ENCODE peak calls at places on chromosomes 11 and 22, in nine cellular contexts. G, B, M, L, A, F, E, S and N are unnamed samples.

GRCh38 chr22:35192121-35192918 is 65.0 kb upstream of the HMGXB4 start:
- DNase-seq in S (no peak), B (no peak), M (no peak), L (no peak), E (no peak), F (no peak), G (no peak), A (no peak), N (no peak)

GRCh38 chr11:128210148-128210940 is 377.0 kb downstream of the ETS1 start:
- DNase-seq in M (no peak), B (peak), G (no peak), E (peak), L (peak), F (no peak), S (no peak), A (peak), N (no peak)

GRCh38 chr11:107197932-107198331 is 179.7 kb upstream of the GUCY1A2 start:
- DNase-seq in S (no peak), M (no peak), F (no peak), B (no peak), L (no peak), E (no peak), A (no peak), G (no peak), N (no peak)

GRCh38 chr11:86067230-86068137 is 1.4 kb downstream of the PICALM start:
- DNase-seq in E (peak), M (no peak), L (no peak), B (no peak), G (no peak), F (no peak), S (peak), A (peak), N (peak)

GRCh38 chr11:2886191-2886894 is 768 bp upstream of the CDKN1C start:
- DNase-seq in L (no peak), S (no peak), E (peak), A (no peak), B (no peak), M (peak), G (no peak), F (peak), N (no peak)

GRCh38 chr11:76086713-76087635 is 119.3 kb downstream of the WNT11 start:
- DNase-seq in A (peak), S (no peak), E (peak), L (no peak), B (no peak), F (no peak), G (no peak), M (no peak), N (no peak)

GRCh38 chr11:111911563-111912401 is at the start of gene CRYAB:
- DNase-seq in L (peak), F (no peak), S (no peak), G (peak), E (peak), A (peak), M (peak), B (peak), N (no peak)

GRCh38 chr11:74195828-74196227 is 24.7 kb downstream of the PPME1 start:
- DNase-seq in B (no peak), F (no peak), M (no peak), E (no peak), A (peak), S (no peak), L (no peak), G (no peak), N (no peak)

GRCh38 chr22:46714550-46714949 is 23.5 kb downstream of the CERK start:
- DNase-seq in S (no peak), A (peak), M (no peak), G (no peak), B (no peak), L (no peak), E (peak), F (no peak), N (no peak)

GRCh38 chr11:126431401-126432064 is 76.0 kb downstream of the ST3GAL4 start:
- DNase-seq in B (no peak), M (peak), S (no peak), F (no peak), G (no peak), E (peak), A (peak), L (peak), N (no peak)

GRCh38 chr11:63761870-63762661 is 6.5 kb downstream of the ZFTA start:
- DNase-seq in L (peak), G (no peak), A (no peak), B (no peak), M (peak), E (no peak), F (no peak), S (no peak), N (no peak)

GRCh38 chr11:2801711-2802388 is 83.7 kb downstream of the CDKN1C start:
- DNase-seq in E (no peak), F (peak), G (peak), M (peak), L (peak), A (no peak), B (peak), S (no peak), N (no peak)

GRCh38 chr11:29019960-29020683 is 911.9 kb downstream of the METTL15 start:
- DNase-seq in L (no peak), M (no peak), B (no peak), E (peak), F (no peak), A (peak), G (no peak), S (no peak), N (no peak)

GRCh38 chr11:27910186-27910941 is 197.6 kb downstream of the KIF18A start:
- DNase-seq in M (no peak), S (no peak), F (no peak), A (peak), E (no peak), G (no peak), B (no peak), L (no peak), N (no peak)

GRCh38 chr11:96704847-96705246 is 315.0 kb downstream of the JRKL start:
- DNase-seq in F (no peak), G (no peak), L (no peak), B (no peak), E (peak), A (peak), S (no peak), M (no peak), N (no peak)

GRCh38 chr22:45880732-45881523 is 96.0 kb downstream of the WNT7B start:
- DNase-seq in S (no peak), F (peak), M (no peak), E (no peak), B (no peak), A (no peak), L (no peak), G (peak), N (no peak)

GRCh38 chr11:93484716-93485115 is 58.5 kb downstream of the SMCO4 start:
- DNase-seq in E (peak), M (no peak), L (no peak), F (no peak), A (peak), G (no peak), S (no peak), B (no peak), N (peak)

GRCh38 chr11:7251836-7252682 is at the start of gene SYT9:
- DNase-seq in G (peak), L (peak), B (no peak), E (peak), F (peak), S (peak), M (peak), A (peak), N (peak)

GRCh38 chr11:78080818-78081495 is 1.3 kb upstream of the NDUFC2 start:
- DNase-seq in B (no peak), G (no peak), L (no peak), E (peak), F (no peak), S (no peak), M (no peak), A (peak), N (no peak)
- H3K4me3 ChIP-seq in B (no peak), G (peak), L (no peak), E (no peak), F (no peak), S (no peak), M (no peak), A (no peak), N (no peak)

GRCh38 chr22:38221407-38221806 is 19.6 kb downstream of the MAFF start:
- DNase-seq in G (no peak), S (no peak), F (no peak), A (no peak), B (no peak), L (no peak), M (no peak), E (no peak), N (no peak)

GRCh38 chr22:38221908-38222796 is 20.4 kb downstream of the MAFF start:
- DNase-seq in S (no peak), F (no peak), E (no peak), B (no peak), G (no peak), A (no peak), L (no peak), M (no peak), N (no peak)

GRCh38 chr22:38222797-38223119 is 21.0 kb downstream of the MAFF start:
- DNase-seq in L (peak), G (no peak), M (no peak), E (no peak), B (peak), F (no peak), A (no peak), S (no peak), N (no peak)

GRCh38 chr22:38220653-38221386 is 19.0 kb downstream of the MAFF start:
- DNase-seq in G (no peak), L (no peak), B (no peak), S (no peak), F (no peak), A (no peak), M (no peak), E (no peak), N (no peak)

DNA sequence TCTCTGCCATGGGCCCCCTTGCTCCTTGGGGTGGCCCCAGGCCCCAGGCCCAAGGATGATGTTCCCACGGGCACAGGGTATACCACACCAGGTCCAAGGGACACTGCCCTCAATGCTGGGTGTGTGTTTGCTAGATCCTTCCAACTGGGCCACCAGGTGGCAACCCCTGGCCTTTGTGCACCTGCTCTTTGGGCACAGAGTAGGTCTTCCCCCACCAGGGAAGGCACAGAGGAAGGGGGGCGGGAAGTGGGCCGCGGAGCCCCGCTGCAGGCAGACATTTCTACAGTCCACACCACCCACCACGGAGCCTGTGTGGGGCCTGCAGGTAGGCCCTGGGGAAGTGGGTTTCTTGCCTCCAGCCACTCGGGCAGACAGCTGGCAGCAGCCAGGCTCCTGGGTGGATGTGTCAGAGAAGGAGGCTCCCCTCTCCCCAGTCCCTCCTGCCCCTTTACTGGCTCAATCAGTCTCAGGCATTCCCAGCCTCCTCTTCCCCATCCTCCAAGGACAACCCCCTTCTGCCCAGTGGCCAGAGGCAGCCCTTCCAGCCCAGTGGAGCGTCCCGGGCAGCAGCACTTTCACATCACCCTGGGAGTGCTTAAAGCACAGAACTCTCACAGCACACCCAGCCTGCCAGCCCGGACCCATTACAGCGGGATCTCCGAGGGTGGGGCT is 21.6 kb downstream of the MAFF start:
- DNase-seq in L (no peak), M (no peak), E (no peak), F (no peak), B (no peak), G (no peak), S (no peak), A (no peak), N (no peak)
- TF ChIP-seq CTCF in L (no peak), M (no peak), E (no peak), F (no peak), B (peak), G (no peak), S (no peak), A (no peak), N (no peak)

GRCh38 chr22:37325024-37325395 is 42.7 kb downstream of the CYTH4 start:
- DNase-seq in F (peak), E (no peak), L (no peak), M (no peak), G (peak), A (no peak), B (no peak), S (no peak), N (no peak)
- H3K4me3 ChIP-seq in F (no peak), E (no peak), L (no peak), M (no peak), G (no peak), A (peak), B (no peak), S (no peak), N (no peak)

GRCh38 chr22:33796494-33796893 is 123.8 kb downstream of the LARGE1 start:
- DNase-seq in F (no peak), B (no peak), M (no peak), S (no peak), A (no peak), L (no peak), E (no peak), G (no peak), N (no peak)
- TF ChIP-seq CTCF in F (no peak), B (no peak), M (no peak), S (no peak), A (no peak), L (no peak), E (no peak), G (no peak), N (no peak)

DNA sequence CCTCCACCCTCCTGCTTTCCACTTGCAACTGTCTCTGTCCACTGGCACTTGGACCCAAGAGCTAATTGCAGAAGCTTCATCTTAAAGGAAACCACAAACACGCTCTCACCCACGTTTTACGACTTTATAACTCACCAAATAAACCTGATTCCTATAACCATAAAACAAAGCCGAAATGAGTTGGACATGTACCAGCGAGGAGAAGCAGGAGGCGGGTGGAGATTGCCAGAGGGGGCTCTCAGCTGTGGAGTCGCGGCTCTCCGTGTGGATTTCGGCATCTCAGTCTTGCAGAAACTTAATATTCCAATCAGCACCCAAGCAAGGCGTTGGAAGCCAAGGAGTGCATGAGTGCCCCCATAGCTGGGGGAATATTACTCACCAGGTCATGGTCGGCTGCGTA is 483.6 kb downstream of the MN1 start:
- DNase-seq in B (no peak), A (no peak), M (no peak), S (no peak), F (no peak), E (no peak), L (peak), G (no peak), N (no peak)
- H3K4me3 ChIP-seq in B (no peak), A (no peak), M (no peak), S (no peak), F (no peak), E (no peak), L (no peak), G (no peak), N (no peak)

GRCh38 chr11:13152736-13153541 is 124.7 kb upstream of the BMAL1 start:
- DNase-seq in M (no peak), F (no peak), A (peak), B (no peak), G (no peak), L (no peak), S (no peak), E (peak), N (peak)
- TF ChIP-seq CTCF in M (no peak), F (no peak), A (peak), B (peak), G (peak), L (peak), S (peak), E (peak), N (peak)

GRCh38 chr11:30852091-30852490 is 265.9 kb upstream of the MPPED2 start:
- DNase-seq in E (no peak), L (no peak), B (no peak), G (no peak), F (no peak), S (no peak), A (no peak), M (no peak), N (no peak)
- H3K4me3 ChIP-seq in E (no peak), L (no peak), B (no peak), G (no peak), F (no peak), S (no peak), A (no peak), M (no peak), N (no peak)

GRCh38 chr11:72333657-72334056 is 89.7 kb upstream of the PHOX2A start:
- DNase-seq in F (no peak), B (no peak), A (peak), S (no peak), E (peak), M (no peak), L (no peak), G (no peak), N (no peak)
- TF ChIP-seq CTCF in F (no peak), B (no peak), A (peak), S (no peak), E (no peak), M (no peak), L (no peak), G (no peak), N (no peak)